ENCODE peak calls at places on chromosomes 1 and 21, in eight cellular contexts. One of them, this sample, is unnamed.

GRCh38 chr1:42162181-42162580 is 2.4 kb downstream of the GUCA2A start:
- DNase-seq in stimulated activated CD8-positive, alpha-beta memory T cell treated with anti-CD3 and anti-CD28 coated beads, Interleukin-2, amount 100 ng/mL, for 48 hours: no peak
- DNase-seq in stimulated activated CD4-positive, alpha-beta T cell treated with anti-CD3 and anti-CD28 coated beads, Interleukin-1b, Interleukin-23, amount 100 ng/mL, for 24 hours: no peak
- DNase-seq in activated T-helper 9 cell treated with anti-CD3 and anti-CD28 coated beads, Interleukin-2, amount 50 U/mL, for 16 hours: no peak
- DNase-seq in A549: no peak
- DNase-seq in T-helper 9 cell: no peak
- DNase-seq in IMR-90: no peak
- DNase-seq in Peyer's patch: no peak
- DNase-seq in this sample: peak; percentile 48

GRCh38 chr1:81179239-81179638 is 621.5 kb upstream of the ADGRL2 start:
- DNase-seq in stimulated activated CD8-positive, alpha-beta memory T cell treated with anti-CD3 and anti-CD28 coated beads, Interleukin-2, amount 100 ng/mL, for 48 hours: no peak
- DNase-seq in activated T-helper 9 cell treated with anti-CD3 and anti-CD28 coated beads, Interleukin-2, amount 50 U/mL, for 16 hours: no peak
- DNase-seq in IMR-90: peak; percentile 99
- DNase-seq in A549: peak; percentile 3
- DNase-seq in T-helper 9 cell: no peak
- DNase-seq in Peyer's patch: peak; percentile 53
- DNase-seq in stimulated activated CD4-positive, alpha-beta T cell treated with anti-CD3 and anti-CD28 coated beads, Interleukin-1b, Interleukin-23, amount 100 ng/mL, for 24 hours: no peak
- DNase-seq in this sample: no peak

GRCh38 chr21:26912466-26912865 is 54.4 kb downstream of the ADAMTS5 start:
- DNase-seq in stimulated activated CD8-positive, alpha-beta memory T cell treated with anti-CD3 and anti-CD28 coated beads, Interleukin-2, amount 100 ng/mL, for 48 hours: no peak
- DNase-seq in activated T-helper 9 cell treated with anti-CD3 and anti-CD28 coated beads, Interleukin-2, amount 50 U/mL, for 16 hours: no peak
- DNase-seq in stimulated activated CD4-positive, alpha-beta T cell treated with anti-CD3 and anti-CD28 coated beads, Interleukin-1b, Interleukin-23, amount 100 ng/mL, for 24 hours: no peak
- DNase-seq in Peyer's patch: no peak
- DNase-seq in T-helper 9 cell: no peak
- DNase-seq in IMR-90: no peak
- DNase-seq in A549: no peak
- DNase-seq in this sample: no peak

GRCh38 chr1:162680419-162681126 is 48.3 kb downstream of the DDR2 start:
- DNase-seq in A549: no peak
- DNase-seq in stimulated activated CD8-positive, alpha-beta memory T cell treated with anti-CD3 and anti-CD28 coated beads, Interleukin-2, amount 100 ng/mL, for 48 hours: no peak
- DNase-seq in Peyer's patch: no peak
- DNase-seq in stimulated activated CD4-positive, alpha-beta T cell treated with anti-CD3 and anti-CD28 coated beads, Interleukin-1b, Interleukin-23, amount 100 ng/mL, for 24 hours: no peak
- DNase-seq in activated T-helper 9 cell treated with anti-CD3 and anti-CD28 coated beads, Interleukin-2, amount 50 U/mL, for 16 hours: no peak
- DNase-seq in IMR-90: no peak
- DNase-seq in T-helper 9 cell: no peak
- DNase-seq in this sample: no peak

GRCh38 chr1:80779278-80779677 is 1021.5 kb upstream of the ADGRL2 start:
- DNase-seq in stimulated activated CD4-positive, alpha-beta T cell treated with anti-CD3 and anti-CD28 coated beads, Interleukin-1b, Interleukin-23, amount 100 ng/mL, for 24 hours: no peak
- DNase-seq in activated T-helper 9 cell treated with anti-CD3 and anti-CD28 coated beads, Interleukin-2, amount 50 U/mL, for 16 hours: no peak
- DNase-seq in Peyer's patch: no peak
- DNase-seq in A549: no peak
- DNase-seq in T-helper 9 cell: no peak
- DNase-seq in stimulated activated CD8-positive, alpha-beta memory T cell treated with anti-CD3 and anti-CD28 coated beads, Interleukin-2, amount 100 ng/mL, for 48 hours: no peak
- DNase-seq in IMR-90: no peak
- DNase-seq in this sample: no peak

GRCh38 chr1:25431495-25432363 is 1.0 kb downstream of the MACO1 start:
- DNase-seq in T-helper 9 cell: no peak
- DNase-seq in Peyer's patch: peak; percentile 50
- DNase-seq in stimulated activated CD8-positive, alpha-beta memory T cell treated with anti-CD3 and anti-CD28 coated beads, Interleukin-2, amount 100 ng/mL, for 48 hours: no peak
- DNase-seq in activated T-helper 9 cell treated with anti-CD3 and anti-CD28 coated beads, Interleukin-2, amount 50 U/mL, for 16 hours: no peak
- DNase-seq in stimulated activated CD4-positive, alpha-beta T cell treated with anti-CD3 and anti-CD28 coated beads, Interleukin-1b, Interleukin-23, amount 100 ng/mL, for 24 hours: no peak
- DNase-seq in IMR-90: no peak
- DNase-seq in A549: no peak
- DNase-seq in this sample: no peak

GRCh38 chr1:45065083-45065482 is 53.0 kb downstream of the UROD start:
- DNase-seq in stimulated activated CD8-positive, alpha-beta memory T cell treated with anti-CD3 and anti-CD28 coated beads, Interleukin-2, amount 100 ng/mL, for 48 hours: no peak
- DNase-seq in stimulated activated CD4-positive, alpha-beta T cell treated with anti-CD3 and anti-CD28 coated beads, Interleukin-1b, Interleukin-23, amount 100 ng/mL, for 24 hours: no peak
- DNase-seq in A549: no peak
- DNase-seq in IMR-90: no peak
- DNase-seq in Peyer's patch: no peak
- DNase-seq in T-helper 9 cell: no peak
- DNase-seq in activated T-helper 9 cell treated with anti-CD3 and anti-CD28 coated beads, Interleukin-2, amount 50 U/mL, for 16 hours: no peak
- DNase-seq in this sample: no peak

GRCh38 chr21:35559881-35560280 is 500.4 kb downstream of the SETD4 start:
- DNase-seq in Peyer's patch: no peak
- DNase-seq in stimulated activated CD8-positive, alpha-beta memory T cell treated with anti-CD3 and anti-CD28 coated beads, Interleukin-2, amount 100 ng/mL, for 48 hours: no peak
- DNase-seq in stimulated activated CD4-positive, alpha-beta T cell treated with anti-CD3 and anti-CD28 coated beads, Interleukin-1b, Interleukin-23, amount 100 ng/mL, for 24 hours: no peak
- DNase-seq in T-helper 9 cell: no peak
- DNase-seq in A549: no peak
- DNase-seq in IMR-90: peak; percentile 61
- DNase-seq in activated T-helper 9 cell treated with anti-CD3 and anti-CD28 coated beads, Interleukin-2, amount 50 U/mL, for 16 hours: no peak
- DNase-seq in this sample: no peak

GRCh38 chr21:40768056-40768455 is 78.9 kb downstream of the DSCAM start:
- DNase-seq in Peyer's patch: no peak
- DNase-seq in IMR-90: no peak
- DNase-seq in stimulated activated CD4-positive, alpha-beta T cell treated with anti-CD3 and anti-CD28 coated beads, Interleukin-1b, Interleukin-23, amount 100 ng/mL, for 24 hours: no peak
- DNase-seq in activated T-helper 9 cell treated with anti-CD3 and anti-CD28 coated beads, Interleukin-2, amount 50 U/mL, for 16 hours: no peak
- DNase-seq in T-helper 9 cell: no peak
- DNase-seq in A549: no peak
- DNase-seq in stimulated activated CD8-positive, alpha-beta memory T cell treated with anti-CD3 and anti-CD28 coated beads, Interleukin-2, amount 100 ng/mL, for 48 hours: no peak
- DNase-seq in this sample: no peak

GRCh38 chr1:243598433-243598832 is 251.6 kb downstream of the AKT3 start:
- DNase-seq in stimulated activated CD4-positive, alpha-beta T cell treated with anti-CD3 and anti-CD28 coated beads, Interleukin-1b, Interleukin-23, amount 100 ng/mL, for 24 hours: no peak
- DNase-seq in T-helper 9 cell: no peak
- DNase-seq in activated T-helper 9 cell treated with anti-CD3 and anti-CD28 coated beads, Interleukin-2, amount 50 U/mL, for 16 hours: no peak
- DNase-seq in IMR-90: peak; percentile 93
- DNase-seq in stimulated activated CD8-positive, alpha-beta memory T cell treated with anti-CD3 and anti-CD28 coated beads, Interleukin-2, amount 100 ng/mL, for 48 hours: no peak
- DNase-seq in A549: no peak
- DNase-seq in Peyer's patch: no peak
- DNase-seq in this sample: no peak

GRCh38 chr1:219264557-219264956 is 90.9 kb downstream of the LYPLAL1 start:
- DNase-seq in IMR-90: no peak
- DNase-seq in stimulated activated CD4-positive, alpha-beta T cell treated with anti-CD3 and anti-CD28 coated beads, Interleukin-1b, Interleukin-23, amount 100 ng/mL, for 24 hours: no peak
- DNase-seq in stimulated activated CD8-positive, alpha-beta memory T cell treated with anti-CD3 and anti-CD28 coated beads, Interleukin-2, amount 100 ng/mL, for 48 hours: no peak
- DNase-seq in activated T-helper 9 cell treated with anti-CD3 and anti-CD28 coated beads, Interleukin-2, amount 50 U/mL, for 16 hours: no peak
- DNase-seq in T-helper 9 cell: no peak
- DNase-seq in A549: no peak
- DNase-seq in Peyer's patch: no peak
- DNase-seq in this sample: no peak

GRCh38 chr1:46137901-46138300 is 5.5 kb upstream of the PIK3R3 start:
- DNase-seq in activated T-helper 9 cell treated with anti-CD3 and anti-CD28 coated beads, Interleukin-2, amount 50 U/mL, for 16 hours: no peak
- DNase-seq in IMR-90: peak; percentile 76
- DNase-seq in stimulated activated CD4-positive, alpha-beta T cell treated with anti-CD3 and anti-CD28 coated beads, Interleukin-1b, Interleukin-23, amount 100 ng/mL, for 24 hours: no peak
- DNase-seq in stimulated activated CD8-positive, alpha-beta memory T cell treated with anti-CD3 and anti-CD28 coated beads, Interleukin-2, amount 100 ng/mL, for 48 hours: no peak
- DNase-seq in Peyer's patch: no peak
- DNase-seq in A549: no peak
- DNase-seq in T-helper 9 cell: no peak
- DNase-seq in this sample: no peak

GRCh38 chr1:165371588-165372235 is 15.2 kb upstream of the LMX1A start:
- DNase-seq in T-helper 9 cell: no peak
- DNase-seq in A549: no peak
- DNase-seq in stimulated activated CD4-positive, alpha-beta T cell treated with anti-CD3 and anti-CD28 coated beads, Interleukin-1b, Interleukin-23, amount 100 ng/mL, for 24 hours: no peak
- DNase-seq in activated T-helper 9 cell treated with anti-CD3 and anti-CD28 coated beads, Interleukin-2, amount 50 U/mL, for 16 hours: no peak
- DNase-seq in IMR-90: no peak
- DNase-seq in stimulated activated CD8-positive, alpha-beta memory T cell treated with anti-CD3 and anti-CD28 coated beads, Interleukin-2, amount 100 ng/mL, for 48 hours: no peak
- DNase-seq in Peyer's patch: no peak
- DNase-seq in this sample: no peak

GRCh38 chr1:115105836-115106235 is 16.5 kb upstream of the TSPAN2 start:
- DNase-seq in stimulated activated CD4-positive, alpha-beta T cell treated with anti-CD3 and anti-CD28 coated beads, Interleukin-1b, Interleukin-23, amount 100 ng/mL, for 24 hours: no peak
- DNase-seq in T-helper 9 cell: no peak
- DNase-seq in stimulated activated CD8-positive, alpha-beta memory T cell treated with anti-CD3 and anti-CD28 coated beads, Interleukin-2, amount 100 ng/mL, for 48 hours: no peak
- DNase-seq in activated T-helper 9 cell treated with anti-CD3 and anti-CD28 coated beads, Interleukin-2, amount 50 U/mL, for 16 hours: no peak
- DNase-seq in IMR-90: no peak
- DNase-seq in Peyer's patch: no peak
- DNase-seq in A549: no peak
- DNase-seq in this sample: no peak

GRCh38 chr1:4055677-4055967 is 155.6 kb upstream of the C1orf174 start:
- DNase-seq in stimulated activated CD4-positive, alpha-beta T cell treated with anti-CD3 and anti-CD28 coated beads, Interleukin-1b, Interleukin-23, amount 100 ng/mL, for 24 hours: no peak
- DNase-seq in activated T-helper 9 cell treated with anti-CD3 and anti-CD28 coated beads, Interleukin-2, amount 50 U/mL, for 16 hours: no peak
- DNase-seq in Peyer's patch: no peak
- DNase-seq in IMR-90: no peak
- DNase-seq in stimulated activated CD8-positive, alpha-beta memory T cell treated with anti-CD3 and anti-CD28 coated beads, Interleukin-2, amount 100 ng/mL, for 48 hours: no peak
- DNase-seq in A549: no peak
- DNase-seq in T-helper 9 cell: no peak
- DNase-seq in this sample: peak; percentile 43

GRCh38 chr1:61853545-61853944 is 111.3 kb downstream of the PATJ start:
- DNase-seq in IMR-90: peak; percentile 22
- DNase-seq in activated T-helper 9 cell treated with anti-CD3 and anti-CD28 coated beads, Interleukin-2, amount 50 U/mL, for 16 hours: no peak
- DNase-seq in Peyer's patch: no peak
- DNase-seq in A549: no peak
- DNase-seq in T-helper 9 cell: no peak
- DNase-seq in stimulated activated CD4-positive, alpha-beta T cell treated with anti-CD3 and anti-CD28 coated beads, Interleukin-1b, Interleukin-23, amount 100 ng/mL, for 24 hours: no peak
- DNase-seq in stimulated activated CD8-positive, alpha-beta memory T cell treated with anti-CD3 and anti-CD28 coated beads, Interleukin-2, amount 100 ng/mL, for 48 hours: no peak
- DNase-seq in this sample: no peak

GRCh38 chr1:2279210-2279639 is 51.1 kb downstream of the SKI start:
- DNase-seq in A549: no peak
- DNase-seq in stimulated activated CD8-positive, alpha-beta memory T cell treated with anti-CD3 and anti-CD28 coated beads, Interleukin-2, amount 100 ng/mL, for 48 hours: no peak
- DNase-seq in activated T-helper 9 cell treated with anti-CD3 and anti-CD28 coated beads, Interleukin-2, amount 50 U/mL, for 16 hours: no peak
- DNase-seq in stimulated activated CD4-positive, alpha-beta T cell treated with anti-CD3 and anti-CD28 coated beads, Interleukin-1b, Interleukin-23, amount 100 ng/mL, for 24 hours: no peak
- DNase-seq in T-helper 9 cell: no peak
- DNase-seq in Peyer's patch: no peak
- DNase-seq in IMR-90: peak; percentile 94
- DNase-seq in this sample: no peak

GRCh38 chr1:23562138-23562819 is 3.0 kb upstream of the ID3 start:
- DNase-seq in Peyer's patch: peak; percentile 96
- DNase-seq in A549: peak; percentile 85
- DNase-seq in IMR-90: peak; percentile 99
- DNase-seq in stimulated activated CD4-positive, alpha-beta T cell treated with anti-CD3 and anti-CD28 coated beads, Interleukin-1b, Interleukin-23, amount 100 ng/mL, for 24 hours: no peak
- DNase-seq in activated T-helper 9 cell treated with anti-CD3 and anti-CD28 coated beads, Interleukin-2, amount 50 U/mL, for 16 hours: no peak
- DNase-seq in stimulated activated CD8-positive, alpha-beta memory T cell treated with anti-CD3 and anti-CD28 coated beads, Interleukin-2, amount 100 ng/mL, for 48 hours: no peak
- DNase-seq in T-helper 9 cell: no peak
- DNase-seq in this sample: peak; percentile 97

GRCh38 chr1:38244218-38244617 is 197.6 kb upstream of the POU3F1 start:
- DNase-seq in stimulated activated CD8-positive, alpha-beta memory T cell treated with anti-CD3 and anti-CD28 coated beads, Interleukin-2, amount 100 ng/mL, for 48 hours: no peak
- DNase-seq in Peyer's patch: no peak
- DNase-seq in IMR-90: no peak
- DNase-seq in A549: no peak
- DNase-seq in T-helper 9 cell: no peak
- DNase-seq in activated T-helper 9 cell treated with anti-CD3 and anti-CD28 coated beads, Interleukin-2, amount 50 U/mL, for 16 hours: no peak
- DNase-seq in stimulated activated CD4-positive, alpha-beta T cell treated with anti-CD3 and anti-CD28 coated beads, Interleukin-1b, Interleukin-23, amount 100 ng/mL, for 24 hours: no peak
- DNase-seq in this sample: no peak

GRCh38 chr1:202968895-202969295 is 1.8 kb upstream of the CYB5R1 start:
- DNase-seq in A549: peak; percentile 85
- DNase-seq in stimulated activated CD4-positive, alpha-beta T cell treated with anti-CD3 and anti-CD28 coated beads, Interleukin-1b, Interleukin-23, amount 100 ng/mL, for 24 hours: no peak
- DNase-seq in activated T-helper 9 cell treated with anti-CD3 and anti-CD28 coated beads, Interleukin-2, amount 50 U/mL, for 16 hours: no peak
- DNase-seq in stimulated activated CD8-positive, alpha-beta memory T cell treated with anti-CD3 and anti-CD28 coated beads, Interleukin-2, amount 100 ng/mL, for 48 hours: no peak
- DNase-seq in Peyer's patch: peak; percentile 72
- DNase-seq in IMR-90: peak; percentile 65
- DNase-seq in T-helper 9 cell: no peak
- DNase-seq in this sample: no peak

GRCh38 chr21:31346256-31346821 is 2.3 kb upstream of the TIAM1 start:
- DNase-seq in stimulated activated CD8-positive, alpha-beta memory T cell treated with anti-CD3 and anti-CD28 coated beads, Interleukin-2, amount 100 ng/mL, for 48 hours: no peak
- DNase-seq in A549: no peak
- DNase-seq in IMR-90: no peak
- DNase-seq in Peyer's patch: no peak
- DNase-seq in stimulated activated CD4-positive, alpha-beta T cell treated with anti-CD3 and anti-CD28 coated beads, Interleukin-1b, Interleukin-23, amount 100 ng/mL, for 24 hours: no peak
- DNase-seq in T-helper 9 cell: no peak
- DNase-seq in activated T-helper 9 cell treated with anti-CD3 and anti-CD28 coated beads, Interleukin-2, amount 50 U/mL, for 16 hours: no peak
- DNase-seq in this sample: no peak

GRCh38 chr1:22143065-22143514 is at the start of gene WNT4:
- DNase-seq in IMR-90: no peak
- DNase-seq in Peyer's patch: peak; percentile 56
- DNase-seq in T-helper 9 cell: peak; percentile 12
- DNase-seq in stimulated activated CD4-positive, alpha-beta T cell treated with anti-CD3 and anti-CD28 coated beads, Interleukin-1b, Interleukin-23, amount 100 ng/mL, for 24 hours: no peak
- DNase-seq in A549: peak; percentile 29
- DNase-seq in stimulated activated CD8-positive, alpha-beta memory T cell treated with anti-CD3 and anti-CD28 coated beads, Interleukin-2, amount 100 ng/mL, for 48 hours: no peak
- DNase-seq in activated T-helper 9 cell treated with anti-CD3 and anti-CD28 coated beads, Interleukin-2, amount 50 U/mL, for 16 hours: no peak
- DNase-seq in this sample: no peak

GRCh38 chr1:204858381-204858821 is 12.3 kb upstream of the NFASC start:
- DNase-seq in stimulated activated CD8-positive, alpha-beta memory T cell treated with anti-CD3 and anti-CD28 coated beads, Interleukin-2, amount 100 ng/mL, for 48 hours: no peak
- DNase-seq in Peyer's patch: no peak
- DNase-seq in T-helper 9 cell: no peak
- DNase-seq in stimulated activated CD4-positive, alpha-beta T cell treated with anti-CD3 and anti-CD28 coated beads, Interleukin-1b, Interleukin-23, amount 100 ng/mL, for 24 hours: no peak
- DNase-seq in A549: no peak
- DNase-seq in activated T-helper 9 cell treated with anti-CD3 and anti-CD28 coated beads, Interleukin-2, amount 50 U/mL, for 16 hours: no peak
- DNase-seq in IMR-90: no peak
- DNase-seq in this sample: no peak

GRCh38 chr1:167492509-167492910 is 25.8 kb downstream of the CD247 start:
- DNase-seq in IMR-90: no peak
- DNase-seq in stimulated activated CD4-positive, alpha-beta T cell treated with anti-CD3 and anti-CD28 coated beads, Interleukin-1b, Interleukin-23, amount 100 ng/mL, for 24 hours: no peak
- DNase-seq in stimulated activated CD8-positive, alpha-beta memory T cell treated with anti-CD3 and anti-CD28 coated beads, Interleukin-2, amount 100 ng/mL, for 48 hours: no peak
- DNase-seq in A549: no peak
- DNase-seq in Peyer's patch: peak; percentile 28
- DNase-seq in activated T-helper 9 cell treated with anti-CD3 and anti-CD28 coated beads, Interleukin-2, amount 50 U/mL, for 16 hours: no peak
- DNase-seq in T-helper 9 cell: peak; percentile 18
- DNase-seq in this sample: no peak

GRCh38 chr21:33268736-33269441 is 2.7 kb downstream of the IL10RB start:
- DNase-seq in stimulated activated CD4-positive, alpha-beta T cell treated with anti-CD3 and anti-CD28 coated beads, Interleukin-1b, Interleukin-23, amount 100 ng/mL, for 24 hours: peak; percentile 27
- DNase-seq in activated T-helper 9 cell treated with anti-CD3 and anti-CD28 coated beads, Interleukin-2, amount 50 U/mL, for 16 hours: peak; percentile 23
- DNase-seq in stimulated activated CD8-positive, alpha-beta memory T cell treated with anti-CD3 and anti-CD28 coated beads, Interleukin-2, amount 100 ng/mL, for 48 hours: no peak
- DNase-seq in T-helper 9 cell: peak; percentile 21
- DNase-seq in IMR-90: no peak
- DNase-seq in A549: no peak
- DNase-seq in Peyer's patch: peak; percentile 97
- DNase-seq in this sample: no peak

GRCh38 chr1:96722161-96722908 is 751 bp downstream of the PTBP2 start:
- DNase-seq in Peyer's patch: peak; percentile 72
- DNase-seq in activated T-helper 9 cell treated with anti-CD3 and anti-CD28 coated beads, Interleukin-2, amount 50 U/mL, for 16 hours: peak; percentile 29
- DNase-seq in stimulated activated CD8-positive, alpha-beta memory T cell treated with anti-CD3 and anti-CD28 coated beads, Interleukin-2, amount 100 ng/mL, for 48 hours: peak; percentile 26
- DNase-seq in stimulated activated CD4-positive, alpha-beta T cell treated with anti-CD3 and anti-CD28 coated beads, Interleukin-1b, Interleukin-23, amount 100 ng/mL, for 24 hours: no peak
- DNase-seq in T-helper 9 cell: peak; percentile 38
- DNase-seq in A549: peak; percentile 46
- DNase-seq in IMR-90: peak; percentile 54
- DNase-seq in this sample: no peak

GRCh38 chr1:59265622-59266021 is 31.3 kb upstream of the FGGY start:
- DNase-seq in IMR-90: no peak
- DNase-seq in activated T-helper 9 cell treated with anti-CD3 and anti-CD28 coated beads, Interleukin-2, amount 50 U/mL, for 16 hours: no peak
- DNase-seq in T-helper 9 cell: no peak
- DNase-seq in stimulated activated CD4-positive, alpha-beta T cell treated with anti-CD3 and anti-CD28 coated beads, Interleukin-1b, Interleukin-23, amount 100 ng/mL, for 24 hours: no peak
- DNase-seq in stimulated activated CD8-positive, alpha-beta memory T cell treated with anti-CD3 and anti-CD28 coated beads, Interleukin-2, amount 100 ng/mL, for 48 hours: no peak
- DNase-seq in Peyer's patch: no peak
- DNase-seq in A549: no peak
- DNase-seq in this sample: no peak

GRCh38 chr1:90187186-90187585 is 192.3 kb downstream of the ZNF326 start:
- DNase-seq in activated T-helper 9 cell treated with anti-CD3 and anti-CD28 coated beads, Interleukin-2, amount 50 U/mL, for 16 hours: no peak
- DNase-seq in Peyer's patch: no peak
- DNase-seq in stimulated activated CD4-positive, alpha-beta T cell treated with anti-CD3 and anti-CD28 coated beads, Interleukin-1b, Interleukin-23, amount 100 ng/mL, for 24 hours: no peak
- DNase-seq in A549: no peak
- DNase-seq in T-helper 9 cell: no peak
- DNase-seq in stimulated activated CD8-positive, alpha-beta memory T cell treated with anti-CD3 and anti-CD28 coated beads, Interleukin-2, amount 100 ng/mL, for 48 hours: no peak
- DNase-seq in IMR-90: no peak
- DNase-seq in this sample: no peak

GRCh38 chr1:40351124-40351523 is 22.4 kb upstream of the SMAP2 start:
- DNase-seq in stimulated activated CD8-positive, alpha-beta memory T cell treated with anti-CD3 and anti-CD28 coated beads, Interleukin-2, amount 100 ng/mL, for 48 hours: no peak
- DNase-seq in Peyer's patch: no peak
- DNase-seq in activated T-helper 9 cell treated with anti-CD3 and anti-CD28 coated beads, Interleukin-2, amount 50 U/mL, for 16 hours: no peak
- DNase-seq in A549: no peak
- DNase-seq in T-helper 9 cell: no peak
- DNase-seq in stimulated activated CD4-positive, alpha-beta T cell treated with anti-CD3 and anti-CD28 coated beads, Interleukin-1b, Interleukin-23, amount 100 ng/mL, for 24 hours: no peak
- DNase-seq in IMR-90: no peak
- DNase-seq in this sample: no peak

GRCh38 chr1:26029864-26030481 is 8.4 kb downstream of the EXTL1 start:
- DNase-seq in IMR-90: no peak
- DNase-seq in T-helper 9 cell: no peak
- DNase-seq in stimulated activated CD8-positive, alpha-beta memory T cell treated with anti-CD3 and anti-CD28 coated beads, Interleukin-2, amount 100 ng/mL, for 48 hours: no peak
- DNase-seq in A549: no peak
- DNase-seq in Peyer's patch: no peak
- DNase-seq in activated T-helper 9 cell treated with anti-CD3 and anti-CD28 coated beads, Interleukin-2, amount 50 U/mL, for 16 hours: no peak
- DNase-seq in stimulated activated CD4-positive, alpha-beta T cell treated with anti-CD3 and anti-CD28 coated beads, Interleukin-1b, Interleukin-23, amount 100 ng/mL, for 24 hours: no peak
- DNase-seq in this sample: no peak

GRCh38 chr1:115744876-115745275 is 23.6 kb downstream of the CASQ2 start:
- DNase-seq in T-helper 9 cell: no peak
- DNase-seq in activated T-helper 9 cell treated with anti-CD3 and anti-CD28 coated beads, Interleukin-2, amount 50 U/mL, for 16 hours: no peak
- DNase-seq in A549: no peak
- DNase-seq in stimulated activated CD8-positive, alpha-beta memory T cell treated with anti-CD3 and anti-CD28 coated beads, Interleukin-2, amount 100 ng/mL, for 48 hours: no peak
- DNase-seq in stimulated activated CD4-positive, alpha-beta T cell treated with anti-CD3 and anti-CD28 coated beads, Interleukin-1b, Interleukin-23, amount 100 ng/mL, for 24 hours: no peak
- DNase-seq in IMR-90: no peak
- DNase-seq in Peyer's patch: no peak
- DNase-seq in this sample: no peak

GRCh38 chr1:35466120-35466519 is 91.1 kb downstream of the KIAA0319L start:
- DNase-seq in activated T-helper 9 cell treated with anti-CD3 and anti-CD28 coated beads, Interleukin-2, amount 50 U/mL, for 16 hours: no peak
- DNase-seq in stimulated activated CD4-positive, alpha-beta T cell treated with anti-CD3 and anti-CD28 coated beads, Interleukin-1b, Interleukin-23, amount 100 ng/mL, for 24 hours: no peak
- DNase-seq in Peyer's patch: no peak
- DNase-seq in A549: no peak
- DNase-seq in T-helper 9 cell: no peak
- DNase-seq in stimulated activated CD8-positive, alpha-beta memory T cell treated with anti-CD3 and anti-CD28 coated beads, Interleukin-2, amount 100 ng/mL, for 48 hours: no peak
- DNase-seq in IMR-90: no peak
- DNase-seq in this sample: no peak

GRCh38 chr1:90155721-90156487 is 161.0 kb downstream of the ZNF326 start:
- DNase-seq in Peyer's patch: no peak
- DNase-seq in stimulated activated CD4-positive, alpha-beta T cell treated with anti-CD3 and anti-CD28 coated beads, Interleukin-1b, Interleukin-23, amount 100 ng/mL, for 24 hours: no peak
- DNase-seq in stimulated activated CD8-positive, alpha-beta memory T cell treated with anti-CD3 and anti-CD28 coated beads, Interleukin-2, amount 100 ng/mL, for 48 hours: no peak
- DNase-seq in IMR-90: no peak
- DNase-seq in activated T-helper 9 cell treated with anti-CD3 and anti-CD28 coated beads, Interleukin-2, amount 50 U/mL, for 16 hours: no peak
- DNase-seq in T-helper 9 cell: no peak
- DNase-seq in A549: no peak
- DNase-seq in this sample: no peak

GRCh38 chr21:16181024-16181423 is 451.2 kb downstream of the USP25 start:
- DNase-seq in IMR-90: no peak
- DNase-seq in stimulated activated CD4-positive, alpha-beta T cell treated with anti-CD3 and anti-CD28 coated beads, Interleukin-1b, Interleukin-23, amount 100 ng/mL, for 24 hours: no peak
- DNase-seq in Peyer's patch: no peak
- DNase-seq in activated T-helper 9 cell treated with anti-CD3 and anti-CD28 coated beads, Interleukin-2, amount 50 U/mL, for 16 hours: no peak
- DNase-seq in A549: no peak
- DNase-seq in T-helper 9 cell: no peak
- DNase-seq in stimulated activated CD8-positive, alpha-beta memory T cell treated with anti-CD3 and anti-CD28 coated beads, Interleukin-2, amount 100 ng/mL, for 48 hours: no peak
- DNase-seq in this sample: no peak

This sample was measured in type B pancreatic cell.